ENCODE peak calls at places on chromosomes 1 and 21, in seven cellular contexts. One of them, this sample, is unnamed.

GRCh38 chr1:185010361-185010760 is 35.0 kb upstream of the RNF2 start:
- DNase-seq in trophoblast cell: no peak
- DNase-seq in IMR-90: no peak
- DNase-seq in colonic mucosa: no peak
- DNase-seq in neural progenitor cell: no peak
- DNase-seq in GM12878: no peak
- DNase-seq in astrocyte: no peak
- DNase-seq in this sample: no peak

GRCh38 chr1:8665824-8666223 is 151.6 kb downstream of the RERE start:
- DNase-seq in trophoblast cell: no peak
- DNase-seq in IMR-90: no peak
- DNase-seq in colonic mucosa: no peak
- DNase-seq in neural progenitor cell: no peak
- DNase-seq in GM12878: no peak
- DNase-seq in astrocyte: no peak
- DNase-seq in this sample: no peak

GRCh38 chr1:171663036-171663853 is 10.8 kb upstream of the MYOC start:
- DNase-seq in trophoblast cell: no peak
- DNase-seq in IMR-90: no peak
- DNase-seq in colonic mucosa: no peak
- DNase-seq in neural progenitor cell: no peak
- DNase-seq in GM12878: no peak
- DNase-seq in astrocyte: no peak
- DNase-seq in this sample: no peak

GRCh38 chr1:206557636-206558473 is 50.5 kb downstream of the RASSF5 start:
- DNase-seq in trophoblast cell: peak
- DNase-seq in IMR-90: no peak
- DNase-seq in colonic mucosa: no peak
- DNase-seq in neural progenitor cell: no peak
- DNase-seq in GM12878: no peak
- DNase-seq in astrocyte: no peak
- DNase-seq in this sample: peak

GRCh38 chr1:207805841-207806421 is 54.1 kb downstream of the CD46 start:
- DNase-seq in trophoblast cell: peak
- DNase-seq in IMR-90: peak
- DNase-seq in colonic mucosa: no peak
- DNase-seq in neural progenitor cell: no peak
- DNase-seq in GM12878: no peak
- DNase-seq in astrocyte: peak
- DNase-seq in this sample: no peak

GRCh38 chr21:8989883-8990325 is 1531.5 kb upstream of the TPTE start:
- DNase-seq in trophoblast cell: no peak
- DNase-seq in IMR-90: no peak
- DNase-seq in colonic mucosa: no peak
- DNase-seq in neural progenitor cell: no peak
- DNase-seq in GM12878: no peak
- DNase-seq in astrocyte: peak
- DNase-seq in this sample: peak

GRCh38 chr21:30289414-30289813 is at the start of gene KRTAP25-1:
- DNase-seq in trophoblast cell: no peak
- DNase-seq in IMR-90: no peak
- DNase-seq in colonic mucosa: no peak
- DNase-seq in neural progenitor cell: no peak
- DNase-seq in GM12878: no peak
- DNase-seq in astrocyte: no peak
- DNase-seq in this sample: no peak

GRCh38 chr1:116991918-116992317 is 9.6 kb upstream of the CD101 start:
- DNase-seq in trophoblast cell: no peak
- DNase-seq in IMR-90: no peak
- DNase-seq in colonic mucosa: no peak
- DNase-seq in neural progenitor cell: no peak
- DNase-seq in GM12878: no peak
- DNase-seq in astrocyte: no peak
- DNase-seq in this sample: no peak

GRCh38 chr1:225769687-225770086 is 7.9 kb upstream of the SRP9 start:
- DNase-seq in trophoblast cell: no peak
- DNase-seq in IMR-90: no peak
- DNase-seq in colonic mucosa: no peak
- DNase-seq in neural progenitor cell: no peak
- DNase-seq in GM12878: no peak
- DNase-seq in astrocyte: no peak
- DNase-seq in this sample: peak

GRCh38 chr1:116299248-116299647 is 73.8 kb upstream of the ATP1A1 start:
- DNase-seq in trophoblast cell: no peak
- DNase-seq in IMR-90: no peak
- DNase-seq in colonic mucosa: no peak
- DNase-seq in neural progenitor cell: no peak
- DNase-seq in GM12878: no peak
- DNase-seq in astrocyte: no peak
- DNase-seq in this sample: no peak

GRCh38 chr1:230145953-230146476 is 79.0 kb downstream of the GALNT2 start:
- DNase-seq in trophoblast cell: no peak
- DNase-seq in IMR-90: no peak
- DNase-seq in colonic mucosa: no peak
- DNase-seq in neural progenitor cell: no peak
- DNase-seq in GM12878: no peak
- DNase-seq in astrocyte: no peak
- DNase-seq in this sample: no peak

GRCh38 chr1:25109527-25109926 is 122.8 kb downstream of the SYF2 start:
- DNase-seq in trophoblast cell: no peak
- DNase-seq in IMR-90: no peak
- DNase-seq in colonic mucosa: no peak
- DNase-seq in neural progenitor cell: no peak
- DNase-seq in GM12878: no peak
- DNase-seq in astrocyte: no peak
- DNase-seq in this sample: no peak

GRCh38 chr1:155003766-155004351 is 1.3 kb downstream of the ZBTB7B start:
- DNase-seq in trophoblast cell: no peak
- DNase-seq in IMR-90: peak
- DNase-seq in colonic mucosa: peak
- DNase-seq in neural progenitor cell: peak
- DNase-seq in GM12878: no peak
- DNase-seq in astrocyte: peak
- DNase-seq in this sample: peak

GRCh38 chr1:11925938-11926292 is 312 bp downstream of the KIAA2013 start:
- DNase-seq in trophoblast cell: no peak
- DNase-seq in IMR-90: no peak
- DNase-seq in colonic mucosa: no peak
- DNase-seq in neural progenitor cell: no peak
- DNase-seq in GM12878: no peak
- DNase-seq in astrocyte: no peak
- DNase-seq in this sample: no peak

GRCh38 chr21:42840411-42841155 is 38.8 kb downstream of the WDR4 start:
- DNase-seq in trophoblast cell: no peak
- DNase-seq in IMR-90: no peak
- DNase-seq in colonic mucosa: no peak
- DNase-seq in neural progenitor cell: no peak
- DNase-seq in GM12878: no peak
- DNase-seq in astrocyte: no peak
- DNase-seq in this sample: no peak

GRCh38 chr1:155072531-155073289 is 5.9 kb upstream of the EFNA3 start:
- DNase-seq in trophoblast cell: no peak
- DNase-seq in IMR-90: no peak
- DNase-seq in colonic mucosa: no peak
- DNase-seq in neural progenitor cell: no peak
- DNase-seq in GM12878: no peak
- DNase-seq in astrocyte: no peak
- DNase-seq in this sample: no peak

GRCh38 chr1:102799496-102799895 is 308.8 kb downstream of the COL11A1 start:
- DNase-seq in trophoblast cell: no peak
- DNase-seq in IMR-90: peak
- DNase-seq in colonic mucosa: no peak
- DNase-seq in neural progenitor cell: no peak
- DNase-seq in GM12878: no peak
- DNase-seq in astrocyte: peak
- DNase-seq in this sample: no peak

GRCh38 chr21:39881661-39882060 is 14.4 kb downstream of the PCP4 start:
- DNase-seq in trophoblast cell: no peak
- DNase-seq in IMR-90: no peak
- DNase-seq in colonic mucosa: no peak
- DNase-seq in neural progenitor cell: peak
- DNase-seq in GM12878: no peak
- DNase-seq in astrocyte: no peak
- DNase-seq in this sample: no peak

GRCh38 chr1:165234149-165234548 is 122.4 kb downstream of the LMX1A start:
- DNase-seq in trophoblast cell: no peak
- DNase-seq in IMR-90: no peak
- DNase-seq in colonic mucosa: no peak
- DNase-seq in neural progenitor cell: no peak
- DNase-seq in GM12878: no peak
- DNase-seq in astrocyte: no peak
- DNase-seq in this sample: no peak
- H3K9ac ChIP-seq in trophoblast cell: no peak
- H3K9ac ChIP-seq in IMR-90: no peak
- H3K9ac ChIP-seq in colonic mucosa: no peak
- H3K9ac ChIP-seq in neural progenitor cell: no peak
- H3K9ac ChIP-seq in GM12878: no peak
- H3K9ac ChIP-seq in astrocyte: no peak
- H3K9ac ChIP-seq in this sample: no peak

DNA sequence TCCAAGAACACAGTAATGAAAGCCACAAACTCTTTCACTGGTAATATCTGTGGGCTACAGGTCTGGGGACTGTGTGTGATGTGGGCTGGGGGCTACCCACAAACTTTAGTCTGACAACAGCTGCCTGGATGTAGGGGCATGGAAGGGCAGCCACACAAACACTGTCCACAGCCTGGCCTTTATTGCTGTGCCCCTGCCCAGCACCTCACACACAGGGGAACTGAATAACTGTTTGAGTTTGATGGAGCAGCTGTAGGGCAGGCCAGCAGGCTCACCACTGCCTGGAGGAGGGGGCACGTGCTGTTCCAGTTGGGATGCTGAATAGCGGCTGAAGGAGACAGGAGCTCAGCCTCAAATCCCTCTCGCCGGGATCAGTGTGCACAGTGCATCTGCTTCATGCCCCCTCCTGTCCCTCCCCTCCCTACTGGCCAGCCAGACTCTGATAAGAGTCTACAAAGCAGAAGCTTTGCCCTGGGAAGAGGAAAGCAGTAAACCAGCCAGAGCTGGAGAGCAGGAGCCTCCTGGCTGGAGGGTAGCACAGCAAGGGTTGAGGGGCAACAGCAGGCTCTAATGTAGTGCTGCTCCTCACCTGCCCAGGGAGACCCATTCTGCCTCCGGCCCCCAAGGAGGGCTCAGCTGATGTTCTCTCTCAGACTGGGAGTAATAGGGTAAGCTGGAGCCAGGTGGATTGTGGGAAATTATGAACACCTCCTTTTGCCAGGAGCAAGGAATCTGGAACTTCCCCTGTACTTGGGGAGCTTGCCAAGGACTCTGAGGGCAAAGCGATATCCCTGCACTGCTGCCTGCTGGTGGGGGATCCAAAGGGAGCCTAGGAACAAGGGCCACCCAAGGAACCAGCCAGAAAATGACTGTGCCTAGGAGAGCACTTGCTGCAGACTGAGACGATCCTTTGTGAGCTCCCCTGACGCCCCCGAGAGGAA is 70.2 kb upstream of the GOLT1A start:
- DNase-seq in trophoblast cell: no peak
- DNase-seq in IMR-90: no peak
- DNase-seq in colonic mucosa: no peak
- DNase-seq in neural progenitor cell: peak
- DNase-seq in GM12878: no peak
- DNase-seq in astrocyte: no peak
- DNase-seq in this sample: no peak
- H3K9ac ChIP-seq in trophoblast cell: no peak
- H3K9ac ChIP-seq in IMR-90: no peak
- H3K9ac ChIP-seq in colonic mucosa: no peak
- H3K9ac ChIP-seq in neural progenitor cell: no peak
- H3K9ac ChIP-seq in GM12878: no peak
- H3K9ac ChIP-seq in astrocyte: no peak
- H3K9ac ChIP-seq in this sample: no peak

GRCh38 chr1:10433790-10434189 is 3.6 kb downstream of the CENPS start:
- DNase-seq in trophoblast cell: no peak
- DNase-seq in IMR-90: no peak
- DNase-seq in colonic mucosa: no peak
- DNase-seq in neural progenitor cell: no peak
- DNase-seq in GM12878: no peak
- DNase-seq in astrocyte: no peak
- DNase-seq in this sample: peak

GRCh38 chr1:10437052-10437451 is 6.8 kb downstream of the CENPS start:
- DNase-seq in trophoblast cell: no peak
- DNase-seq in IMR-90: no peak
- DNase-seq in colonic mucosa: no peak
- DNase-seq in neural progenitor cell: no peak
- DNase-seq in GM12878: no peak
- DNase-seq in astrocyte: no peak
- DNase-seq in this sample: peak

GRCh38 chr1:10434590-10434989 is 4.4 kb downstream of the CENPS start:
- DNase-seq in trophoblast cell: no peak
- DNase-seq in IMR-90: no peak
- DNase-seq in colonic mucosa: no peak
- DNase-seq in neural progenitor cell: no peak
- DNase-seq in GM12878: no peak
- DNase-seq in astrocyte: no peak
- DNase-seq in this sample: no peak

GRCh38 chr1:10444248-10444647 is 5.6 kb upstream of the CORT start:
- DNase-seq in trophoblast cell: peak
- DNase-seq in IMR-90: no peak
- DNase-seq in colonic mucosa: no peak
- DNase-seq in neural progenitor cell: no peak
- DNase-seq in GM12878: no peak
- DNase-seq in astrocyte: no peak
- DNase-seq in this sample: no peak

GRCh38 chr1:10438677-10439163 is 8.5 kb downstream of the CENPS start:
- DNase-seq in trophoblast cell: no peak
- DNase-seq in IMR-90: peak
- DNase-seq in colonic mucosa: no peak
- DNase-seq in neural progenitor cell: no peak
- DNase-seq in GM12878: no peak
- DNase-seq in astrocyte: no peak
- DNase-seq in this sample: no peak
- H3K9ac ChIP-seq in trophoblast cell: no peak
- H3K9ac ChIP-seq in IMR-90: no peak
- H3K9ac ChIP-seq in colonic mucosa: no peak
- H3K9ac ChIP-seq in neural progenitor cell: no peak
- H3K9ac ChIP-seq in GM12878: no peak
- H3K9ac ChIP-seq in astrocyte: no peak
- H3K9ac ChIP-seq in this sample: no peak

GRCh38 chr1:181128592-181129497 is 40.3 kb downstream of the IER5 start:
- DNase-seq in trophoblast cell: no peak
- DNase-seq in IMR-90: no peak
- DNase-seq in colonic mucosa: no peak
- DNase-seq in neural progenitor cell: peak
- DNase-seq in GM12878: no peak
- DNase-seq in astrocyte: no peak
- DNase-seq in this sample: peak

GRCh38 chr1:181133969-181134418 is 45.5 kb downstream of the IER5 start:
- DNase-seq in trophoblast cell: peak
- DNase-seq in IMR-90: no peak
- DNase-seq in colonic mucosa: no peak
- DNase-seq in neural progenitor cell: no peak
- DNase-seq in GM12878: no peak
- DNase-seq in astrocyte: no peak
- DNase-seq in this sample: no peak

GRCh38 chr1:181133441-181133951 is 45.0 kb downstream of the IER5 start:
- DNase-seq in trophoblast cell: no peak
- DNase-seq in IMR-90: no peak
- DNase-seq in colonic mucosa: no peak
- DNase-seq in neural progenitor cell: no peak
- DNase-seq in GM12878: no peak
- DNase-seq in astrocyte: no peak
- DNase-seq in this sample: no peak

GRCh38 chr1:181129771-181130606 is 41.5 kb downstream of the IER5 start:
- DNase-seq in trophoblast cell: no peak
- DNase-seq in IMR-90: no peak
- DNase-seq in colonic mucosa: no peak
- DNase-seq in neural progenitor cell: no peak
- DNase-seq in GM12878: no peak
- DNase-seq in astrocyte: no peak
- DNase-seq in this sample: no peak

GRCh38 chr1:181131255-181131901 is 42.9 kb downstream of the IER5 start:
- DNase-seq in trophoblast cell: no peak
- DNase-seq in IMR-90: no peak
- DNase-seq in colonic mucosa: no peak
- DNase-seq in neural progenitor cell: no peak
- DNase-seq in GM12878: no peak
- DNase-seq in astrocyte: no peak
- DNase-seq in this sample: peak
- H3K9ac ChIP-seq in trophoblast cell: no peak
- H3K9ac ChIP-seq in IMR-90: no peak
- H3K9ac ChIP-seq in colonic mucosa: no peak
- H3K9ac ChIP-seq in neural progenitor cell: no peak
- H3K9ac ChIP-seq in GM12878: peak
- H3K9ac ChIP-seq in astrocyte: no peak
- H3K9ac ChIP-seq in this sample: no peak